ENCODE peak calls at places on chromosomes 13 and 19, in eight cellular contexts. T, S, E, B, V, P, C and A are unnamed samples.
A peak's percentile ranks its signal among the peaks of the same experiment; 100 is the strongest.

GRCh38 chr19:39554701-39555311 is 14.8 kb upstream of the EID2 start:
- DNase-seq in T (no peak), S (no peak), E (no peak), B (no peak), V (no peak), P (no peak), C (no peak), A (no peak)

GRCh38 chr19:32652893-32653625 is 21.9 kb downstream of the ANKRD27 start:
- DNase-seq in T (no peak), S (no peak), E (peak; percentile 67), B (no peak), V (no peak), P (no peak), C (no peak), A (no peak)

GRCh38 chr13:112943309-112944125 is 25.5 kb upstream of the MCF2L start:
- DNase-seq in T (no peak), S (peak; percentile 54), E (peak; percentile 57), B (no peak), V (peak; percentile 23), P (peak; percentile 69), C (peak; percentile 63), A (no peak)

GRCh38 chr19:12984683-12985048 is 10.6 kb upstream of the NFIX start:
- DNase-seq in T (no peak), S (no peak), E (no peak), B (no peak), V (no peak), P (no peak), C (no peak), A (no peak)

GRCh38 chr19:45496349-45496953 is 396 bp downstream of the RTN2 start:
- DNase-seq in T (peak; percentile 38), S (peak; percentile 61), E (no peak), B (no peak), V (no peak), P (no peak), C (peak; percentile 56), A (no peak)

GRCh38 chr19:44582581-44583265 is 30.6 kb upstream of the IGSF23 start:
- DNase-seq in T (no peak), S (peak; percentile 32), E (no peak), B (no peak), V (no peak), P (no peak), C (peak; percentile 64), A (no peak)

GRCh38 chr19:33673258-33673875 is 51.6 kb downstream of the CHST8 start:
- DNase-seq in T (no peak), S (no peak), E (no peak), B (no peak), V (no peak), P (no peak), C (no peak), A (no peak)

GRCh38 chr13:110212529-110212928 is 94.4 kb downstream of the COL4A1 start:
- DNase-seq in T (no peak), S (no peak), E (no peak), B (no peak), V (no peak), P (no peak), C (no peak), A (no peak)

GRCh38 chr19:39946532-39946931 is 12.1 kb upstream of the FCGBP start:
- DNase-seq in T (no peak), S (no peak), E (no peak), B (no peak), V (no peak), P (no peak), C (peak; percentile 45), A (no peak)

GRCh38 chr19:44869728-44870470 is 21.2 kb upstream of the TOMM40 start:
- DNase-seq in T (no peak), S (no peak), E (no peak), B (no peak), V (no peak), P (no peak), C (no peak), A (no peak)

GRCh38 chr13:44407891-44408290 is 34.3 kb downstream of the SERP2 start:
- DNase-seq in T (no peak), S (no peak), E (no peak), B (no peak), V (no peak), P (peak; percentile 31), C (no peak), A (no peak)

GRCh38 chr13:45341799-45342584 is 1.0 kb upstream of the TPT1 start:
- DNase-seq in T (no peak), S (no peak), E (no peak), B (no peak), V (no peak), P (no peak), C (no peak), A (no peak)

GRCh38 chr19:293436-294110 is 2.4 kb upstream of the PLPP2 start:
- DNase-seq in T (no peak), S (no peak), E (no peak), B (no peak), V (no peak), P (no peak), C (no peak), A (no peak)

GRCh38 chr13:32021785-32022184 is 9.8 kb upstream of the FRY start:
- DNase-seq in T (no peak), S (no peak), E (no peak), B (no peak), V (no peak), P (no peak), C (no peak), A (no peak)

GRCh38 chr13:75766636-75767035 is 130.5 kb downstream of the LMO7 start:
- DNase-seq in T (no peak), S (no peak), E (no peak), B (no peak), V (no peak), P (no peak), C (no peak), A (no peak)

GRCh38 chr13:94660695-94661324 is 51.5 kb downstream of the SOX21 start:
- DNase-seq in T (no peak), S (no peak), E (no peak), B (no peak), V (no peak), P (no peak), C (peak; percentile 14), A (no peak)